ENCODE peak calls at places on chromosomes 11 and 22, in seven cellular contexts. C is stimulated activated CD4-positive, alpha-beta T cell treated with anti-CD3 and anti-CD28 coated beads, Interleukin-12 subunit alpha, Interleukin-12 subunit beta, amount 100 ng/mL, for 4 hours; W is NCI-H1436 treated with DMSO at 0.1 percent for 48 hours; I is HFFc6; Q is H1; X is Peyer's patch; P is memory B cell. L is an unnamed sample.

GRCh38 chr11:119935341-119935925 is 202.5 kb downstream of the TRIM29 start:
- DNase-seq in W (no peak), X (no peak), Q (no peak), C (no peak), I (no peak), P (no peak), L (peak)

GRCh38 chr22:50274311-50274710 is 4.1 kb upstream of the MAPK11 start:
- DNase-seq in C (peak), P (no peak), X (peak), Q (no peak), W (no peak), I (peak), L (no peak)

GRCh38 chr11:7115775-7116174 is 27.0 kb downstream of the RBMXL2 start:
- DNase-seq in X (no peak), W (no peak), P (no peak), C (no peak), I (no peak), Q (no peak), L (no peak)

GRCh38 chr22:32558681-32559355 is 84.2 kb downstream of the FBXO7 start:
- DNase-seq in P (no peak), X (no peak), W (no peak), I (peak), C (no peak), Q (no peak), L (no peak)

GRCh38 chr11:6637871-6638270 is 17.7 kb downstream of the DCHS1 start:
- DNase-seq in X (no peak), C (no peak), P (no peak), I (peak), W (no peak), Q (no peak), L (no peak)

GRCh38 chr11:47587039-47587675 is 679 bp downstream of the FAM180B start:
- DNase-seq in Q (no peak), X (no peak), P (no peak), I (no peak), C (no peak), W (no peak), L (peak)

GRCh38 chr11:132864811-132865576 is 667.3 kb downstream of the OPCML start:
- DNase-seq in P (no peak), Q (peak), C (no peak), I (no peak), X (no peak), W (no peak), L (no peak)

GRCh38 chr11:1341928-1342524 is 32.6 kb upstream of the TOLLIP start:
- DNase-seq in X (no peak), Q (no peak), W (no peak), C (no peak), I (peak), P (no peak), L (no peak)

GRCh38 chr22:42969348-42969975 is 45.5 kb downstream of the PACSIN2 start:
- DNase-seq in P (no peak), W (no peak), C (no peak), Q (no peak), X (no peak), I (peak), L (no peak)

GRCh38 chr22:49962751-49963646 is 2.4 kb downstream of the PIM3 start:
- DNase-seq in Q (no peak), P (no peak), C (peak), I (no peak), W (no peak), X (no peak), L (peak)

GRCh38 chr11:128521697-128522062 is 65.7 kb downstream of the ETS1 start:
- DNase-seq in Q (no peak), W (no peak), I (no peak), C (no peak), X (no peak), P (peak), L (peak)

GRCh38 chr11:68412593-68413475 is 47.7 kb upstream of the PPP6R3 start:
- DNase-seq in I (peak), W (no peak), C (no peak), Q (no peak), X (peak), P (no peak), L (no peak)

GRCh38 chr11:47950396-47950795 is 30.0 kb upstream of the PTPRJ start:
- DNase-seq in I (no peak), W (no peak), X (peak), P (peak), C (peak), Q (no peak), L (peak)

GRCh38 chr11:131662310-131662709 is 291.9 kb downstream of the NTM start:
- DNase-seq in C (no peak), X (no peak), I (no peak), Q (no peak), W (no peak), P (no peak), L (no peak)

GRCh38 chr11:62461740-62462522 is 43.1 kb downstream of the SCGB1A1 start:
- DNase-seq in C (no peak), P (no peak), Q (no peak), W (no peak), X (no peak), I (peak), L (no peak)

GRCh38 chr11:38839076-38839475 is 2241.0 kb upstream of the RAG2 start:
- DNase-seq in I (no peak), X (no peak), W (no peak), P (no peak), C (no peak), Q (no peak), L (no peak)

GRCh38 chr11:763549-764321 is 13.6 kb downstream of the GATD1 start:
- DNase-seq in P (no peak), I (no peak), X (no peak), C (no peak), Q (no peak), W (no peak), L (peak)

GRCh38 chr22:22348127-22348814 is 103.7 kb downstream of the VPREB1 start:
- DNase-seq in C (no peak), Q (no peak), W (no peak), P (no peak), I (no peak), X (no peak), L (no peak)

GRCh38 chr22:25059438-25059837 is 106.9 kb downstream of the KIAA1671 start:
- DNase-seq in I (no peak), W (no peak), P (no peak), X (no peak), Q (no peak), C (no peak), L (no peak)

GRCh38 chr22:36406721-36407120 is 19.0 kb upstream of the MYH9 start:
- DNase-seq in C (no peak), P (no peak), W (no peak), Q (no peak), X (no peak), I (no peak), L (no peak)

GRCh38 chr22:38313384-38313955 is 3.8 kb downstream of the CSNK1E start:
- DNase-seq in X (peak), W (no peak), Q (no peak), C (no peak), P (no peak), I (peak), L (peak)

GRCh38 chr11:2813141-2813908 is 72.2 kb downstream of the CDKN1C start:
- DNase-seq in W (no peak), Q (no peak), P (no peak), C (no peak), X (no peak), I (no peak), L (peak)

GRCh38 chr11:250740-251299 is 14.0 kb downstream of the PSMD13 start:
- DNase-seq in X (peak), Q (peak), W (no peak), C (peak), P (peak), I (peak), L (peak)

GRCh38 chr11:134864233-134864967 is 452.4 kb upstream of the B3GAT1 start:
- DNase-seq in I (no peak), P (no peak), X (no peak), C (no peak), Q (no peak), W (no peak), L (no peak)

GRCh38 chr11:58622344-58622743 is at the start of gene CNTF:
- DNase-seq in Q (no peak), X (no peak), W (no peak), I (peak), P (no peak), C (no peak), L (no peak)